ENCODE peak calls at places on chromosomes 16 and 17, in nine cellular contexts. K, Y, J, W, D, X, F, R and S are unnamed samples.

GRCh38 chr17:73645050-73645871 is 1.0 kb upstream of the SDK2 start:
- DNase-seq in Y (no peak), J (peak), W (peak), K (no peak), D (no peak), R (no peak), F (no peak), X (peak), S (peak)

GRCh38 chr17:33493566-33493965 is 200.5 kb upstream of the ASIC2 start:
- DNase-seq in R (no peak), W (no peak), K (no peak), F (no peak), J (no peak), D (no peak), X (no peak), Y (no peak), S (no peak)

GRCh38 chr16:84406006-84406963 is 37.9 kb downstream of the ATP2C2 start:
- DNase-seq in K (no peak), F (no peak), W (no peak), X (peak), Y (no peak), R (no peak), J (peak), D (no peak), S (peak)

GRCh38 chr16:28304214-28304613 is 11.9 kb downstream of the SBK1 start:
- DNase-seq in F (no peak), W (peak), K (peak), D (no peak), Y (no peak), R (no peak), X (no peak), J (no peak), S (no peak)

GRCh38 chr16:56345406-56346050 is 79.8 kb downstream of the AMFR start:
- DNase-seq in W (no peak), F (no peak), D (no peak), X (no peak), Y (no peak), K (no peak), R (no peak), J (no peak), S (no peak)

GRCh38 chr17:7097940-7098339 is 16.7 kb downstream of the ASGR2 start:
- DNase-seq in X (no peak), K (peak), J (no peak), F (no peak), W (no peak), R (no peak), Y (no peak), D (no peak), S (no peak)

GRCh38 chr17:77435272-77436057 is 294.7 kb downstream of the SEC14L1 start:
- DNase-seq in D (no peak), Y (no peak), K (no peak), X (no peak), F (no peak), W (no peak), J (peak), R (no peak), S (no peak)

GRCh38 chr17:6070280-6070894 is at the start of gene WSCD1:
- DNase-seq in D (no peak), Y (no peak), K (no peak), R (no peak), W (peak), X (peak), J (no peak), F (no peak), S (peak)

GRCh38 chr17:47276868-47277267 is 23.2 kb downstream of the ITGB3 start:
- DNase-seq in Y (no peak), W (peak), D (peak), F (no peak), R (no peak), K (no peak), J (no peak), X (no peak), S (peak)

GRCh38 chr17:28698253-28698941 is 13.3 kb downstream of the PROCA1 start:
- DNase-seq in Y (no peak), J (no peak), F (no peak), X (no peak), R (no peak), K (peak), W (peak), D (no peak), S (no peak)

GRCh38 chr16:88941933-88942909 is 34.8 kb downstream of the CBFA2T3 start:
- DNase-seq in W (no peak), R (no peak), J (peak), X (peak), D (no peak), K (no peak), Y (peak), F (peak), S (no peak)

GRCh38 chr16:56950881-56951771 is 10.6 kb upstream of the CETP start:
- DNase-seq in K (peak), J (peak), W (peak), F (peak), R (peak), X (no peak), D (no peak), Y (peak), S (peak)

GRCh38 chr17:75249564-75249963 is 11.8 kb downstream of the GGA3 start:
- DNase-seq in K (no peak), J (no peak), W (no peak), R (no peak), Y (no peak), F (no peak), D (no peak), X (no peak), S (no peak)

GRCh38 chr16:86258713-86259112 is 251.6 kb upstream of the FOXF1 start:
- DNase-seq in J (no peak), K (no peak), W (no peak), D (peak), F (no peak), R (no peak), X (no peak), Y (no peak), S (no peak)